ENCODE peak calls at places on chromosomes 2 and 18, in seven cellular contexts. One of them, this sample, is unnamed.

GRCh38 chr2:59282374-59283057 is 1041.4 kb upstream of the FANCL start:
- DNase-seq in endothelial cell: no peak
- DNase-seq in 8988T: no peak
- DNase-seq in DND-41: no peak
- DNase-seq in G401: no peak
- DNase-seq in psoas muscle: no peak
- DNase-seq in dorsolateral prefrontal cortex: no peak
- DNase-seq in this sample: peak

GRCh38 chr2:6975988-6976387 is 58.8 kb downstream of the RNF144A start:
- DNase-seq in 8988T: no peak
- DNase-seq in G401: no peak
- DNase-seq in DND-41: no peak
- DNase-seq in dorsolateral prefrontal cortex: no peak
- DNase-seq in endothelial cell: no peak
- DNase-seq in psoas muscle: no peak
- DNase-seq in this sample: no peak

GRCh38 chr2:59529738-59530137 is 1023.7 kb downstream of the BCL11A start:
- DNase-seq in dorsolateral prefrontal cortex: no peak
- DNase-seq in 8988T: no peak
- DNase-seq in DND-41: no peak
- DNase-seq in G401: peak
- DNase-seq in psoas muscle: no peak
- DNase-seq in endothelial cell: no peak
- DNase-seq in this sample: no peak

GRCh38 chr2:152443771-152444170 is 108.8 kb downstream of the FMNL2 start:
- DNase-seq in psoas muscle: no peak
- DNase-seq in 8988T: no peak
- DNase-seq in DND-41: no peak
- DNase-seq in G401: no peak
- DNase-seq in endothelial cell: no peak
- DNase-seq in dorsolateral prefrontal cortex: no peak
- DNase-seq in this sample: peak

GRCh38 chr2:216698895-216699294 is 3.5 kb upstream of the IGFBP5 start:
- DNase-seq in G401: peak
- DNase-seq in DND-41: peak
- DNase-seq in 8988T: peak
- DNase-seq in dorsolateral prefrontal cortex: peak
- DNase-seq in psoas muscle: no peak
- DNase-seq in endothelial cell: no peak
- DNase-seq in this sample: no peak

GRCh38 chr18:41982942-41983660 is 28.1 kb downstream of the PIK3C3 start:
- DNase-seq in G401: no peak
- DNase-seq in endothelial cell: no peak
- DNase-seq in DND-41: no peak
- DNase-seq in psoas muscle: no peak
- DNase-seq in 8988T: no peak
- DNase-seq in dorsolateral prefrontal cortex: no peak
- DNase-seq in this sample: no peak

GRCh38 chr2:224448236-224448635 is 46.3 kb upstream of the FAM124B start:
- DNase-seq in dorsolateral prefrontal cortex: no peak
- DNase-seq in psoas muscle: no peak
- DNase-seq in 8988T: no peak
- DNase-seq in G401: no peak
- DNase-seq in endothelial cell: no peak
- DNase-seq in DND-41: no peak
- DNase-seq in this sample: no peak

GRCh38 chr2:72162574-72162973 is 14.9 kb upstream of the CYP26B1 start:
- DNase-seq in psoas muscle: no peak
- DNase-seq in G401: no peak
- DNase-seq in 8988T: no peak
- DNase-seq in dorsolateral prefrontal cortex: no peak
- DNase-seq in DND-41: no peak
- DNase-seq in endothelial cell: no peak
- DNase-seq in this sample: no peak

GRCh38 chr2:237555560-237555959 is 10.8 kb upstream of the PRLH start:
- DNase-seq in psoas muscle: no peak
- DNase-seq in 8988T: no peak
- DNase-seq in DND-41: no peak
- DNase-seq in endothelial cell: no peak
- DNase-seq in dorsolateral prefrontal cortex: no peak
- DNase-seq in G401: no peak
- DNase-seq in this sample: no peak

GRCh38 chr2:181070834-181071200 is 90.4 kb downstream of the UBE2E3 start:
- DNase-seq in endothelial cell: no peak
- DNase-seq in DND-41: no peak
- DNase-seq in G401: no peak
- DNase-seq in dorsolateral prefrontal cortex: no peak
- DNase-seq in 8988T: no peak
- DNase-seq in psoas muscle: no peak
- DNase-seq in this sample: no peak

GRCh38 chr2:64876137-64876647 is 113.0 kb upstream of the SLC1A4 start:
- DNase-seq in endothelial cell: peak
- DNase-seq in psoas muscle: no peak
- DNase-seq in DND-41: no peak
- DNase-seq in G401: no peak
- DNase-seq in 8988T: no peak
- DNase-seq in dorsolateral prefrontal cortex: no peak
- DNase-seq in this sample: peak

GRCh38 chr2:158671381-158672245 is 123.5 kb upstream of the DAPL1 start:
- DNase-seq in G401: peak
- DNase-seq in 8988T: no peak
- DNase-seq in endothelial cell: no peak
- DNase-seq in dorsolateral prefrontal cortex: no peak
- DNase-seq in psoas muscle: no peak
- DNase-seq in DND-41: no peak
- DNase-seq in this sample: peak

GRCh38 chr18:78899241-78899640 is 80.4 kb upstream of the SALL3 start:
- DNase-seq in 8988T: no peak
- DNase-seq in dorsolateral prefrontal cortex: no peak
- DNase-seq in endothelial cell: no peak
- DNase-seq in psoas muscle: no peak
- DNase-seq in DND-41: no peak
- DNase-seq in G401: no peak
- DNase-seq in this sample: no peak

GRCh38 chr2:187543488-187543887 is 10.7 kb downstream of the TFPI start:
- DNase-seq in endothelial cell: no peak
- DNase-seq in 8988T: no peak
- DNase-seq in psoas muscle: no peak
- DNase-seq in DND-41: no peak
- DNase-seq in dorsolateral prefrontal cortex: no peak
- DNase-seq in G401: no peak
- DNase-seq in this sample: no peak

GRCh38 chr2:226647626-226648518 is 151.7 kb downstream of the IRS1 start:
- DNase-seq in psoas muscle: peak
- DNase-seq in DND-41: no peak
- DNase-seq in G401: no peak
- DNase-seq in endothelial cell: no peak
- DNase-seq in 8988T: no peak
- DNase-seq in dorsolateral prefrontal cortex: no peak
- DNase-seq in this sample: no peak

GRCh38 chr2:172415759-172416158 is 11.6 kb upstream of the ITGA6 start:
- DNase-seq in psoas muscle: no peak
- DNase-seq in G401: no peak
- DNase-seq in DND-41: no peak
- DNase-seq in endothelial cell: no peak
- DNase-seq in 8988T: no peak
- DNase-seq in dorsolateral prefrontal cortex: no peak
- DNase-seq in this sample: no peak

GRCh38 chr2:102356741-102357140 is 1.1 kb downstream of the IL18R1 start:
- DNase-seq in DND-41: no peak
- DNase-seq in G401: no peak
- DNase-seq in psoas muscle: no peak
- DNase-seq in endothelial cell: no peak
- DNase-seq in dorsolateral prefrontal cortex: no peak
- DNase-seq in 8988T: no peak
- DNase-seq in this sample: no peak

GRCh38 chr2:238968616-238969394 is 120.9 kb downstream of the TWIST2 start:
- DNase-seq in DND-41: no peak
- DNase-seq in endothelial cell: no peak
- DNase-seq in psoas muscle: no peak
- DNase-seq in dorsolateral prefrontal cortex: no peak
- DNase-seq in 8988T: no peak
- DNase-seq in G401: no peak
- DNase-seq in this sample: no peak

GRCh38 chr2:24822049-24822706 is 29.0 kb downstream of the CENPO start:
- DNase-seq in G401: peak
- DNase-seq in DND-41: peak
- DNase-seq in dorsolateral prefrontal cortex: no peak
- DNase-seq in psoas muscle: no peak
- DNase-seq in 8988T: no peak
- DNase-seq in endothelial cell: no peak
- DNase-seq in this sample: no peak

GRCh38 chr2:128773641-128774319 is 455.1 kb upstream of the HS6ST1 start:
- DNase-seq in endothelial cell: no peak
- DNase-seq in DND-41: peak
- DNase-seq in dorsolateral prefrontal cortex: no peak
- DNase-seq in G401: no peak
- DNase-seq in psoas muscle: no peak
- DNase-seq in 8988T: no peak
- DNase-seq in this sample: no peak

This sample was measured in adrenal gland.